ENCODE peak calls at places on chromosomes 12 and 14, in five cellular contexts. R, P, E, A and W are unnamed samples.

GRCh38 chr12:121535150-121536057 is 45.4 kb downstream of the KDM2B start:
- DNase-seq in R (no peak), P (no peak), E (no peak), A (no peak), W (no peak)

GRCh38 chr12:89347325-89347829 is 4.9 kb downstream of the DUSP6 start:
- DNase-seq in R (no peak), P (no peak), E (no peak), A (no peak), W (no peak)

GRCh38 chr12:19382111-19382526 is 57.2 kb upstream of the AEBP2 start:
- DNase-seq in R (no peak), P (no peak), E (no peak), A (no peak), W (no peak)

GRCh38 chr14:41604793-41605534 is 1.7 kb upstream of the LRFN5 start:
- DNase-seq in R (no peak), P (peak), E (no peak), A (no peak), W (no peak)

GRCh38 chr12:110022980-110023633 is 23.9 kb downstream of the ANKRD13A start:
- DNase-seq in R (no peak), P (no peak), E (no peak), A (no peak), W (no peak)

GRCh38 chr12:132272706-132273105 is 56.7 kb downstream of the GALNT9 start:
- DNase-seq in R (no peak), P (no peak), E (no peak), A (no peak), W (no peak)

GRCh38 chr12:124774054-124774461 is 89.6 kb downstream of the SCARB1 start:
- DNase-seq in R (no peak), P (no peak), E (peak), A (no peak), W (no peak)

GRCh38 chr14:77036484-77037337 is 8.2 kb upstream of the IRF2BPL start:
- DNase-seq in R (no peak), P (no peak), E (no peak), A (no peak), W (no peak)

GRCh38 chr14:95784137-95784536 is 70.2 kb upstream of the TCL1A start:
- DNase-seq in R (peak), P (no peak), E (no peak), A (no peak), W (peak)

GRCh38 chr14:58626441-58626840 is 11.3 kb upstream of the DACT1 start:
- DNase-seq in R (no peak), P (no peak), E (no peak), A (no peak), W (no peak)

GRCh38 chr12:123478762-123479161 is 20.8 kb downstream of the SNRNP35 start:
- DNase-seq in R (no peak), P (no peak), E (no peak), A (no peak), W (no peak)

GRCh38 chr12:3117628-3118027 is 40.4 kb downstream of the TSPAN9 start:
- DNase-seq in R (no peak), P (no peak), E (no peak), A (no peak), W (no peak)

GRCh38 chr14:35883677-35884293 is 57.6 kb downstream of the BRMS1L start:
- DNase-seq in R (peak), P (no peak), E (no peak), A (peak), W (peak)

GRCh38 chr14:74912801-74913200 is 10.3 kb downstream of the RPS6KL1 start:
- DNase-seq in R (no peak), P (no peak), E (no peak), A (no peak), W (no peak)

GRCh38 chr14:21518725-21519124 is 7.4 kb downstream of the SALL2 start:
- DNase-seq in R (no peak), P (no peak), E (no peak), A (no peak), W (no peak)

GRCh38 chr14:83247925-83248639 is 1714.4 kb upstream of the SEL1L start:
- DNase-seq in R (no peak), P (no peak), E (no peak), A (no peak), W (no peak)

GRCh38 chr14:94620597-94620996 is 8.4 kb downstream of the SERPINA3 start:
- DNase-seq in R (no peak), P (no peak), E (no peak), A (no peak), W (no peak)

GRCh38 chr14:65101631-65102440 is 481 bp downstream of the MAX start:
- DNase-seq in R (no peak), P (peak), E (peak), A (peak), W (peak)

GRCh38 chr14:104136472-104137296 is 1.7 kb upstream of the KIF26A start:
- DNase-seq in R (no peak), P (peak), E (no peak), A (no peak), W (peak)

GRCh38 chr12:131800594-131801135 is 27.5 kb upstream of the MMP17 start:
- DNase-seq in R (no peak), P (no peak), E (no peak), A (no peak), W (no peak)

GRCh38 chr14:89386214-89386886 is 30.7 kb downstream of the FOXN3 start:
- DNase-seq in R (no peak), P (peak), E (no peak), A (no peak), W (no peak)

GRCh38 chr12:19245656-19246055 is 116.1 kb downstream of the PLEKHA5 start:
- DNase-seq in R (no peak), P (no peak), E (no peak), A (no peak), W (no peak)

GRCh38 chr14:101235042-101235871 is 326.0 kb upstream of the DIO3 start:
- DNase-seq in R (peak), P (peak), E (peak), A (no peak), W (no peak)

GRCh38 chr12:40634431-40635131 is 57.7 kb upstream of the CNTN1 start:
- DNase-seq in R (no peak), P (no peak), E (no peak), A (no peak), W (no peak)

GRCh38 chr14:99159341-99160340 is 112.4 kb downstream of the BCL11B start:
- DNase-seq in R (no peak), P (peak), E (no peak), A (no peak), W (no peak)

GRCh38 chr12:6607751-6608591 is 792 bp upstream of the CHD4 start:
- DNase-seq in R (peak), P (no peak), E (peak), A (peak), W (peak)

GRCh38 chr12:13196302-13196921 is at the start of gene EMP1:
- DNase-seq in R (no peak), P (peak), E (peak), A (peak), W (peak)

GRCh38 chr12:13198921-13199320 is 2.4 kb downstream of the EMP1 start:
- DNase-seq in R (no peak), P (no peak), E (no peak), A (no peak), W (no peak)

GRCh38 chr12:13197526-13198141 is 1.1 kb downstream of the EMP1 start:
- DNase-seq in R (no peak), P (no peak), E (peak), A (no peak), W (no peak)

GRCh38 chr12:13195848-13196301 is 651 bp upstream of the EMP1 start:
- DNase-seq in R (no peak), P (no peak), E (no peak), A (no peak), W (no peak)

GRCh38 chr12:13198240-13198639 is 1.7 kb downstream of the EMP1 start:
- DNase-seq in R (no peak), P (no peak), E (no peak), A (no peak), W (no peak)
- H3K4me3 ChIP-seq in R (no peak), P (peak), E (peak), A (no peak), W (no peak)

GRCh38 chr14:24813089-24813815 is 179.3 kb upstream of the GZMB start:
- DNase-seq in R (no peak), P (no peak), E (no peak), A (no peak), W (no peak)
- H3K4me3 ChIP-seq in R (no peak), P (no peak), E (no peak), A (no peak), W (no peak)

GRCh38 chr14:90400904-90401561 is 4.2 kb downstream of the CALM1 start:
- DNase-seq in R (no peak), P (no peak), E (no peak), A (no peak), W (no peak)
- H3K4me3 ChIP-seq in R (no peak), P (no peak), E (no peak), A (no peak), W (no peak)

DNA sequence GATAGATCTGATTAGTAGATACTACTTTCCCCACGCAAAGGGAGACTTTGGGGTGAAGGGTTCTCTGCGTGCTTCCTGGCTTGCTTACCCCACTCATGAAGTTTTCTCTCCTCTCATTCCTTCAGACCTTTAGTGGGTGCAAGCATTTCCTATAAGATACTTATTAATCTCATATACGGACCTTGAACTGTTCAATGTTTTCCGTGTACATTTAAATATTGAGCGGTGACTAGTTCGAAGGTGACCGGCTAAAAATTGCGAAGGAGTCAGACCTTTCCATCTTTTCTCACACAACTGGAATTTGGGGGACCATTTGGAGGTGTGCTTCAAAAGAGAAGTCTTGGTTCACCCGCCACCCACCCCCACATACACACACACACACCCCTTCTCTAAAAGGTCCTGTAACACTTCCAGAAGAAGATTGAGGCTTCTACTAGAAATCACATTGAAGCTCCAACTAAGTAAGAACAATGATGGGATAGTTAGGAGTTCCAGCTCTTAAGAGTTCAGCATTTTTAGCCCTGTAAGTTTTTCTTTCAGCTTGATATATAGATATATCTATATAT is 6.1 kb upstream of the FOXG1 start:
- DNase-seq in R (no peak), P (no peak), E (no peak), A (no peak), W (no peak)
- H3K4me3 ChIP-seq in R (no peak), P (no peak), E (no peak), A (no peak), W (no peak)

GRCh38 chr14:90398315-90398811 is 1.5 kb downstream of the CALM1 start:
- DNase-seq in R (peak), P (no peak), E (peak), A (peak), W (peak)
- H3K4me3 ChIP-seq in R (peak), P (peak), E (peak), A (peak), W (peak)

GRCh38 chr14:26595922-26596721 is 1.7 kb downstream of the NOVA1 start:
- DNase-seq in R (no peak), P (no peak), E (no peak), A (no peak), W (no peak)

GRCh38 chr14:26598081-26598671 is 343 bp upstream of the NOVA1 start:
- DNase-seq in R (peak), P (peak), E (peak), A (peak), W (peak)

GRCh38 chr14:26596722-26597030 is 1.2 kb downstream of the NOVA1 start:
- DNase-seq in R (no peak), P (no peak), E (no peak), A (no peak), W (no peak)

GRCh38 chr14:26598672-26599131 is 869 bp upstream of the NOVA1 start:
- DNase-seq in R (no peak), P (no peak), E (no peak), A (no peak), W (no peak)

DNA sequence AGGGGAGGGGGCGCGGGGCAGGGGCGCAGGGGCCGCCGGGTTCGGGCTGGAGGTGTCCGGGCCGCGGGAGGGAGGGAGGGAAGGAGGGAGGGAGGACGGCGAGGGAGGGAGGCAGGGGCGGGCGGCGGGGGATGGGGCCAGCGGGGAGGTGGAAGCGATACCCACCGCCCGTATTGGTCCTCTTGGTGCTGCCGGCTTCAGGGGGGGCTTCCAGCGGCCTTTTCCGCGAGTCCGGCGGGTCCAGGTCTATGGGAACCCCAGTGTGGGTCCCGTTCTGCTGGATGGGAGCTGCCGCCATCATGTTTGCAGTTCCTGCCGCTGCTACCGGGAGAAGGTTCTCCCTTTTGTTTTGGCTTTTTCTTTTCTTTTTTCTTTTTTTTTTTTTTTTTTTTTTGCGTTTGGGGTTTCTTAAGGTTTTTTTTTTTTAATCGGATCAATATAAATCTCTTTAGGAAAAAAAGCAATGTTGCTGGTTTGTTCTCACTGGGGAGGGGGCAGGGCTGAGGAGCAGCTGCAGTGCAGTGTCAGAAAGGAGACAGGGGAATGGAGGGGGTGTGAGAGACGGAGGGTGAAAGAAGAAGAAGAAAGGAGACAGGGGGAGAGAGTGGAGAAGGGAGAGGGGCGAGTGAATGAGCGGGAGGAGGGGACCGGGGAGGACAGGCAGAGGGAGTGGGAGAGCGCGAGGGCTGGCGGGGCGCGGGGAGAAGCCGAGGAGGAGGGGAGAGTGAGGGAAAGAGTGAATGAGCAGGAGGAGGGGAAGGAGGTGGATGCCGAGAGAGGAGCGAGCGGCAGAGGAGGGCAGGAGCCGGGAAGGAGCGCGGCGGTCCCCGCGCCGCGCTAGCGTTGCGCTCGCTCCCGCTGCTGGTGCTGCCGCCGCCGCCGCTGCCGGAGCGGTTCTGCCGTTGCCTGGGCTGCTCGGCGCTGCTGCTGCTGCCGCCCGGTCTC is at the start of gene NOVA1:
- DNase-seq in R (no peak), P (peak), E (no peak), A (no peak), W (no peak)
- H3K4me3 ChIP-seq in R (peak), P (peak), E (peak), A (no peak), W (peak)

GRCh38 chr12:46771268-46771837 is 54.4 kb downstream of the SLC38A4 start:
- DNase-seq in R (no peak), P (no peak), E (no peak), A (no peak), W (no peak)

GRCh38 chr12:46770501-46771183 is 55.2 kb downstream of the SLC38A4 start:
- DNase-seq in R (no peak), P (no peak), E (no peak), A (no peak), W (no peak)

GRCh38 chr12:46775796-46776195 is 50.0 kb downstream of the SLC38A4 start:
- DNase-seq in R (no peak), P (no peak), E (no peak), A (no peak), W (no peak)

GRCh38 chr12:46774011-46774633 is 51.7 kb downstream of the SLC38A4 start:
- DNase-seq in R (no peak), P (no peak), E (no peak), A (no peak), W (no peak)

GRCh38 chr12:46773537-46773936 is 52.3 kb downstream of the SLC38A4 start:
- DNase-seq in R (no peak), P (no peak), E (no peak), A (no peak), W (no peak)
- H3K4me3 ChIP-seq in R (no peak), P (no peak), E (no peak), A (no peak), W (no peak)

DNA sequence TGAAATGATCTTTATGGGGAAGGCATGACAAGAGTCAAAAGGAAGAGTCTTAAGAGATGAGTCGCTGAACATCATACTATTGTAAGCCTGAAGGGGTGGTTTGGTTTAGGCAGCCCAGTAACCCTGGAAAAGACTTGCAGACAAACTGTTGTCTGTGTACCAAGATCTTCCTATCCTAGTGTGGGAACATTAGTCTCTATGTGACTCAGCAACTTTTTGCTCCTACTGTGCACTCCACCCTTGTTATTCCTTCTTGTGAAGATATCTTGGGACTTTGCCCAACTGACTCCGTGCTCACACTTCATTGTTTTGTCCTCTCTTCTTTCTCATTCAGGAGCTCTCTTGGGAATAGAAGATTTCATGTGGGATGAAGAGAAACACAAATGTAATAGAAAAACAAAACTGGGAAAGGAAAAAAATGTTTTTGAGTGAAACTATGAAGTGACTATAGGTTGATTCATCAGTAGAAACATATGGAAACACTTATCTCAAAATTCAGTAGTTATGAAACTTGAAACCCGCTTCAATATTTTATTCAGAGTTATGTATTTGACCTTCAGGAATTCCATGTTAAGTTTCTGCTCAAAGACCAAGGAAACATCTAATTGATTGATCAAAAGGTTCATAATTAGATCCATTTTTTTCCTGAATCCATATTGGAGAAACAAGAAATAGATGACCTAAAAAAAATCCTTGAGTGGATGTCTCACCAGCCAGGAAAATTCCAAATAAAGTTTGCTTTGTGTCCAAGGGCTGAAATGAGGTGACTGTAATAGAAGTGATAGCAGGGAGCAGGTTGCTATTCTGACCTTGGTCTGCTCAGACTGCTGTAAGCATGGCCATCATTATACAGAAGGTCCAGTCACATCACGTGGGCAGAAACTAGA is 67.2 kb downstream of the BTG1 start:
- DNase-seq in R (peak), P (no peak), E (no peak), A (no peak), W (no peak)
- H3K4me3 ChIP-seq in R (no peak), P (no peak), E (no peak), A (no peak), W (no peak)

GRCh38 chr14:51648296-51648695 is 3.4 kb upstream of the FRMD6 start:
- DNase-seq in R (no peak), P (no peak), E (no peak), A (no peak), W (no peak)
- H3K4me3 ChIP-seq in R (no peak), P (no peak), E (no peak), A (no peak), W (no peak)